ENCODE peak calls at places on chromosomes 3 and 15, in eight cellular contexts. P, W, V, U, M, F, N and E are unnamed samples.

GRCh38 chr3:52234516-52235447 is 4.2 kb downstream of the TWF2 start:
- DNase-seq in W (no peak), M (no peak), P (no peak), U (no peak), F (no peak), V (no peak), N (no peak), E (no peak)

GRCh38 chr15:67201136-67201535 is 53.3 kb downstream of the AAGAB start:
- DNase-seq in P (no peak), F (no peak), V (peak; percentile 35), W (no peak), M (no peak), U (no peak), N (no peak), E (peak; percentile 12)

GRCh38 chr3:147395975-147396708 is 10.2 kb downstream of the ZIC4 start:
- DNase-seq in W (no peak), M (peak; percentile 26), P (no peak), V (no peak), N (no peak), U (no peak), F (no peak), E (no peak)

GRCh38 chr15:39362832-39363561 is 217.9 kb upstream of the THBS1 start:
- DNase-seq in W (no peak), F (no peak), V (peak; percentile 97), P (no peak), U (no peak), N (no peak), M (no peak), E (no peak)

GRCh38 chr15:48617619-48618018 is 27.9 kb downstream of the FBN1 start:
- DNase-seq in U (no peak), F (no peak), V (peak; percentile 87), M (no peak), N (no peak), W (no peak), P (no peak), E (no peak)

GRCh38 chr15:63389902-63390301 is 8.3 kb upstream of the CA12 start:
- DNase-seq in U (no peak), M (peak; percentile 43), W (no peak), N (no peak), V (no peak), P (no peak), F (no peak), E (no peak)

GRCh38 chr3:61629442-61629841 is 68.1 kb downstream of the PTPRG start:
- DNase-seq in N (no peak), P (no peak), W (no peak), F (no peak), M (no peak), V (no peak), U (no peak), E (no peak)

GRCh38 chr3:169699070-169699469 is 35.6 kb upstream of the MECOM start:
- DNase-seq in U (no peak), P (no peak), F (no peak), M (no peak), N (no peak), V (no peak), W (no peak), E (no peak)

GRCh38 chr3:9012521-9012920 is 49.2 kb upstream of the RAD18 start:
- DNase-seq in N (no peak), W (no peak), F (no peak), U (no peak), M (no peak), V (no peak), P (no peak), E (no peak)

GRCh38 chr3:123576119-123576518 is 8.7 kb downstream of the HACD2 start:
- DNase-seq in M (no peak), U (no peak), V (no peak), W (no peak), F (peak; percentile 3), N (peak; percentile 55), P (no peak), E (no peak)

GRCh38 chr3:14413381-14414071 is 11.1 kb downstream of the SLC6A6 start:
- DNase-seq in M (no peak), N (no peak), V (no peak), P (no peak), W (no peak), F (no peak), U (no peak), E (no peak)

GRCh38 chr15:91866971-91867372 is 13.5 kb downstream of the SLCO3A1 start:
- DNase-seq in V (no peak), W (no peak), N (no peak), M (no peak), F (no peak), U (no peak), P (no peak), E (no peak)

GRCh38 chr3:29170894-29171582 is 109.8 kb upstream of the RBMS3 start:
- DNase-seq in U (no peak), N (no peak), M (no peak), W (no peak), P (no peak), F (no peak), V (no peak), E (no peak)

GRCh38 chr3:177162742-177163141 is 34.5 kb downstream of the TBL1XR1 start:
- DNase-seq in V (no peak), W (no peak), N (no peak), U (no peak), F (no peak), P (no peak), M (no peak), E (no peak)

GRCh38 chr3:184388936-184389230 is 9.0 kb downstream of the CHRD start:
- DNase-seq in U (no peak), F (no peak), W (no peak), V (no peak), P (no peak), N (no peak), M (no peak), E (no peak)

GRCh38 chr15:64521201-64521600 is 60.8 kb downstream of the ZNF609 start:
- DNase-seq in V (no peak), F (no peak), P (no peak), W (no peak), U (no peak), M (no peak), N (no peak), E (no peak)

GRCh38 chr3:195441476-195441970 is 1.3 kb downstream of the ACAP2 start:
- DNase-seq in F (no peak), W (no peak), N (peak; percentile 10), V (no peak), U (no peak), M (no peak), P (no peak), E (peak; percentile 20)

GRCh38 chr3:63849175-63849574 is 14.4 kb downstream of the THOC7 start:
- DNase-seq in N (no peak), W (no peak), F (no peak), M (no peak), V (no peak), U (no peak), P (no peak), E (no peak)

GRCh38 chr3:101172516-101172915 is 147.9 kb downstream of the IMPG2 start:
- DNase-seq in P (no peak), F (no peak), M (no peak), V (no peak), W (no peak), U (no peak), N (no peak), E (no peak)

GRCh38 chr3:126807795-126808194 is 103.8 kb downstream of the CHCHD6 start:
- DNase-seq in M (no peak), P (no peak), F (no peak), V (no peak), N (no peak), W (no peak), U (no peak), E (no peak)

GRCh38 chr3:190210608-190211007 is 89.9 kb upstream of the P3H2 start:
- DNase-seq in F (no peak), M (no peak), P (no peak), W (no peak), N (no peak), V (no peak), U (no peak), E (no peak)

GRCh38 chr3:37745921-37746320 is 115.8 kb upstream of the CTDSPL start:
- DNase-seq in F (no peak), U (no peak), W (no peak), V (no peak), N (no peak), P (no peak), M (no peak), E (no peak)

GRCh38 chr3:31147550-31147949 is 253.1 kb upstream of the GADL1 start:
- DNase-seq in W (no peak), V (no peak), U (no peak), N (no peak), M (no peak), F (no peak), P (no peak), E (no peak)